ENCODE peak calls at places on chromosomes 7 and 10, in eight cellular contexts. V is IMR-90; C is left ventricle myocardium inferior; Y is upper lobe of left lung; W is WERI-Rb-1; M is CD8-positive, alpha-beta T cell; N is BJ; A is heart right ventricle. L is an unnamed sample.

GRCh38 chr10:132493246-132493755 is 44.3 kb upstream of the INPP5A start:
- DNase-seq in C (no peak), W (peak), A (no peak), N (no peak), M (no peak), Y (no peak), V (no peak), L (no peak)

GRCh38 chr7:157641866-157642265 is 305.1 kb downstream of the DNAJB6 start:
- DNase-seq in Y (no peak), N (no peak), W (no peak), M (no peak), V (no peak), A (no peak), C (no peak), L (no peak)

GRCh38 chr10:23383637-23384036 is 39.0 kb upstream of the C10orf67 start:
- DNase-seq in N (no peak), V (no peak), C (no peak), Y (no peak), A (no peak), W (no peak), M (no peak), L (no peak)

GRCh38 chr10:32279795-32280194 is 67.2 kb downstream of the EPC1 start:
- DNase-seq in Y (no peak), V (no peak), A (no peak), N (no peak), W (no peak), C (no peak), M (no peak), L (no peak)

GRCh38 chr7:74282748-74283459 is 6.3 kb upstream of the CLIP2 start:
- DNase-seq in A (no peak), V (no peak), N (no peak), M (no peak), C (no peak), Y (no peak), W (no peak), L (no peak)

GRCh38 chr7:80884511-80885195 is 34.2 kb downstream of the SEMA3C start:
- DNase-seq in A (no peak), W (no peak), N (no peak), Y (no peak), V (peak), M (no peak), C (no peak), L (no peak)

GRCh38 chr10:6200588-6201510 is 1.9 kb upstream of the PFKFB3 start:
- DNase-seq in A (peak), C (no peak), V (peak), Y (peak), N (no peak), W (no peak), M (peak), L (no peak)

GRCh38 chr10:101063548-101064414 is 2.0 kb downstream of the KAZALD1 start:
- DNase-seq in N (no peak), V (no peak), C (no peak), Y (peak), A (peak), M (no peak), W (peak), L (no peak)

GRCh38 chr7:36735172-36735571 is 10.9 kb upstream of the AOAH start:
- DNase-seq in C (no peak), Y (no peak), N (no peak), M (no peak), V (no peak), W (no peak), A (no peak), L (no peak)

GRCh38 chr10:68598978-68599753 is 39.0 kb downstream of the TET1 start:
- DNase-seq in Y (peak), A (peak), V (peak), C (peak), N (peak), W (peak), M (no peak), L (no peak)

GRCh38 chr7:15507235-15507634 is 54.6 kb downstream of the AGMO start:
- DNase-seq in C (no peak), N (no peak), V (no peak), Y (no peak), W (no peak), A (no peak), M (no peak), L (no peak)

GRCh38 chr7:15507708-15508107 is 54.1 kb downstream of the AGMO start:
- DNase-seq in A (no peak), M (no peak), W (no peak), Y (no peak), N (no peak), V (no peak), C (no peak), L (no peak)

GRCh38 chr7:15504376-15504775 is 57.4 kb downstream of the AGMO start:
- DNase-seq in M (no peak), N (no peak), V (no peak), C (no peak), W (no peak), Y (no peak), A (no peak), L (no peak)

GRCh38 chr7:15505761-15506160 is 56.1 kb downstream of the AGMO start:
- DNase-seq in Y (no peak), V (no peak), M (no peak), C (no peak), W (no peak), N (no peak), A (no peak), L (no peak)

DNA sequence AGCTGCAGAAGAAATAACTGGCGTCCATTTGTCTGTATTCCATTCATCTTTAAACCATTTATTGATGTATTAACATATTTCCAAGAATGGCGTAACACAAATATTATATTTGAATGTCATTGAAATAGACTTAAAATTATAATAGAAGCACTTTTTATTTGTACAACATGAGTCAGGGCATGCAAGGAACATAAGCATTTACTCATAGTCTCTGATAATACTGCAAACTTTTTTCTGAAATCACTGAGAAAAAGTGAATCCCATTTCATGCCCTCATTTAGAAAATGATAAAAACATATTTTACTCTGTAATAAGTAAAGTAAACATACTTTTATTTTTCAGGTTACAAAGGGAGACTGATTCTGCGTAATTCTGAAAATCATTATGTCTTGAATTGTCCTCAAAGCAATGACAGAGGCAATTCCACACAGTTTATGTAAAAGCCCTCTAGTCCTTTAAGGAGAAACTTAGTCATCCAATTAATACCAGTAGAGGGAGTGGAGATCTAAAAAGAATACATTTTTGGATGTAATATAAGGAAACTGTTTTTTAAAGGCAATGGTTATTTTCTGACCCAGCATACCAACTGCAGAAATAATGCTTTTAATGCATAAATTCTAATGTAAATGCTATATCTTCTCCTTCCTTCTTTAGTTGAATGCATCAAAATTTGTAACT is 58.1 kb downstream of the AGMO start:
- DNase-seq in V (peak), N (no peak), A (no peak), Y (no peak), C (no peak), M (no peak), W (no peak), L (no peak)
- TF ChIP-seq CTCF in V (no peak), N (peak), A (no peak), Y (no peak), C (no peak), M (no peak), W (no peak), L (no peak)

DNA sequence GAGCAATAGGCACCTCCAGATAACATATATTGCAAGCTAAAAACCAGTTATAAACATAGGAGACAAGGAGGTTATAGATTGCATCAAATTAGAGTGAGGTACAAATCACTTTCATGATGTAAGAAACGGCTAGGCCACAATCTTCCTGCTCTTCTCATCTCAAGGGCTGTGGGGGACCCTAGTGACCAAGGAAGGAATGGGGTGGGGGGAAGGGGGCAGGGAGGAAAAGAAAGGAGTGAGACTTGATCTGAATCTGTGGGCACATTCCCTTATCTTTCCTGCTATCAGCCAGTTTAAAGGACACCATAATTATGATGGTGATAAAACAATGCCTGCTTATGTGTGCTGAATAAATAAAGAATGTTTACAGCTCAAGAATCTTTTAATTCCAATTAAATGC is 2.5 kb downstream of the SKIDA1 start:
- DNase-seq in A (no peak), W (no peak), C (no peak), N (no peak), Y (no peak), M (no peak), V (no peak), L (no peak)
- TF ChIP-seq CTCF in A (no peak), W (no peak), C (no peak), N (no peak), Y (no peak), M (no peak), V (no peak), L (no peak)

GRCh38 chr7:117332031-117332430 is 9.2 kb upstream of the WNT2 start:
- DNase-seq in W (no peak), A (no peak), N (no peak), C (no peak), Y (no peak), V (no peak), M (no peak), L (no peak)

GRCh38 chr7:117338020-117338419 is 15.2 kb upstream of the WNT2 start:
- DNase-seq in V (peak), N (no peak), W (no peak), M (no peak), C (no peak), A (no peak), Y (no peak), L (no peak)

GRCh38 chr7:117333168-117333567 is 10.3 kb upstream of the WNT2 start:
- DNase-seq in C (no peak), Y (no peak), M (no peak), N (no peak), V (no peak), W (no peak), A (no peak), L (no peak)
- TF ChIP-seq CTCF in C (no peak), Y (no peak), M (no peak), N (peak), V (no peak), W (no peak), A (no peak), L (no peak)

GRCh38 chr7:7181519-7182155 is 707 bp upstream of the C1GALT1 start:
- DNase-seq in A (peak), V (peak), C (no peak), Y (no peak), N (no peak), W (peak), M (peak), L (peak)
- TF ChIP-seq CTCF in A (peak), V (no peak), C (no peak), Y (no peak), N (no peak), W (no peak), M (no peak), L (no peak)

GRCh38 chr10:13054844-13055243 is 45.1 kb upstream of the OPTN start:
- DNase-seq in W (no peak), Y (no peak), C (no peak), V (no peak), N (no peak), M (no peak), A (no peak), L (no peak)

GRCh38 chr10:13051126-13051694 is 48.8 kb upstream of the OPTN start:
- DNase-seq in C (no peak), N (no peak), A (no peak), W (peak), Y (no peak), V (no peak), M (no peak), L (no peak)

GRCh38 chr10:13053794-13054462 is 46.0 kb upstream of the OPTN start:
- DNase-seq in Y (no peak), V (no peak), A (no peak), W (no peak), M (no peak), N (no peak), C (no peak), L (no peak)

GRCh38 chr10:13056461-13057077 is 43.4 kb upstream of the OPTN start:
- DNase-seq in N (no peak), V (peak), C (no peak), M (no peak), W (no peak), A (no peak), Y (no peak), L (no peak)
- TF ChIP-seq CTCF in N (peak), V (peak), C (peak), M (no peak), W (peak), A (peak), Y (no peak), L (no peak)

GRCh38 chr10:49518982-49519578 is 19.8 kb downstream of the ERCC6 start:
- DNase-seq in V (peak), N (no peak), Y (no peak), M (no peak), A (peak), W (peak), C (no peak), L (no peak)
- TF ChIP-seq CTCF in V (peak), N (peak), Y (peak), M (peak), A (peak), W (peak), C (peak), L (no peak)

GRCh38 chr7:150373049-150373801 is 4.6 kb downstream of the REPIN1 start:
- DNase-seq in W (no peak), C (no peak), V (no peak), N (no peak), M (no peak), Y (no peak), A (no peak), L (no peak)
- TF ChIP-seq CTCF in W (no peak), C (no peak), V (no peak), N (no peak), M (no peak), Y (no peak), A (no peak), L (no peak)